ENCODE peak calls at places on chromosomes 3 and 15, in four cellular contexts. U is foreskin keratinocyte, D is IMR-90, N is tibial artery. K is an unnamed sample.

GRCh38 chr15:90449206-90449735 is 61.2 kb downstream of the IQGAP1 start:
- DNase-seq in U (no peak), D (peak), N (no peak), K (no peak)

GRCh38 chr3:39372831-39373230 is 10.3 kb upstream of the SLC25A38 start:
- DNase-seq in U (peak), D (peak), N (no peak), K (no peak)

GRCh38 chr15:62899090-62899493 is 143.5 kb upstream of the TPM1 start:
- DNase-seq in U (no peak), D (no peak), N (no peak), K (no peak)

GRCh38 chr15:98025237-98025636 is 64.7 kb downstream of the ARRDC4 start:
- DNase-seq in U (peak), D (peak), N (no peak), K (no peak)

GRCh38 chr15:98794211-98794610 is 145.9 kb downstream of the IGF1R start:
- DNase-seq in U (no peak), D (no peak), N (no peak), K (no peak)

GRCh38 chr3:149449100-149449654 is 25.3 kb upstream of the TM4SF4 start:
- DNase-seq in U (no peak), D (no peak), N (no peak), K (no peak)

GRCh38 chr3:151037746-151038145 is 47.7 kb upstream of the MED12L start:
- DNase-seq in U (peak), D (peak), N (no peak), K (no peak)

GRCh38 chr3:116148881-116149530 is 296.3 kb downstream of the LSAMP start:
- DNase-seq in U (no peak), D (peak), N (no peak), K (no peak)

GRCh38 chr15:28006116-28006911 is 92.8 kb downstream of the OCA2 start:
- DNase-seq in U (peak), D (no peak), N (no peak), K (no peak)

GRCh38 chr3:117706037-117706436 is 996.5 kb downstream of the TUSC7 start:
- DNase-seq in U (peak), D (peak), N (no peak), K (no peak)

GRCh38 chr3:27521179-27521871 is 37.1 kb upstream of the SLC4A7 start:
- DNase-seq in U (peak), D (peak), N (peak), K (no peak)

GRCh38 chr15:40204100-40204499 is 34.8 kb upstream of the PAK6 start:
- DNase-seq in U (no peak), D (no peak), N (no peak), K (no peak)

GRCh38 chr3:44439499-44440295 is 37.8 kb downstream of the ZNF445 start:
- DNase-seq in U (no peak), D (peak), N (peak), K (no peak)

GRCh38 chr3:107064445-107065060 is 312.7 kb upstream of the CCDC54 start:
- DNase-seq in U (peak), D (peak), N (peak), K (peak)

GRCh38 chr3:109005443-109005842 is 51.8 kb upstream of the GUCA1C start:
- DNase-seq in U (no peak), D (no peak), N (no peak), K (no peak)

GRCh38 chr3:184332370-184333090 is 4.9 kb upstream of the FAM131A start:
- DNase-seq in U (peak), D (peak), N (no peak), K (no peak)

GRCh38 chr3:168870892-168871291 is 775.2 kb upstream of the GOLIM4 start:
- DNase-seq in U (no peak), D (no peak), N (no peak), K (no peak)

GRCh38 chr3:143821862-143822261 is 26.4 kb downstream of the SLC9A9 start:
- DNase-seq in U (no peak), D (no peak), N (no peak), K (no peak)

GRCh38 chr3:36591959-36592358 is 172.4 kb downstream of the DCLK3 start:
- DNase-seq in U (peak), D (peak), N (no peak), K (no peak)

GRCh38 chr15:61256231-61256630 is 27.1 kb upstream of the RORA start:
- DNase-seq in U (no peak), D (no peak), N (no peak), K (no peak)

GRCh38 chr3:149969110-149969944 is 1.4 kb downstream of the PFN2 start:
- DNase-seq in U (peak), D (peak), N (peak), K (peak)

GRCh38 chr3:140117111-140117526 is 182.1 kb downstream of the CLSTN2 start:
- DNase-seq in U (no peak), D (no peak), N (no peak), K (no peak)

GRCh38 chr3:30680789-30681188 is 74.4 kb downstream of the TGFBR2 start:
- DNase-seq in U (no peak), D (no peak), N (no peak), K (no peak)

GRCh38 chr3:120418866-120419490 is 31.8 kb downstream of the FSTL1 start:
- DNase-seq in U (peak), D (no peak), N (no peak), K (peak)

GRCh38 chr3:173199568-173199967 is 58.5 kb upstream of the SPATA16 start:
- DNase-seq in U (no peak), D (no peak), N (no peak), K (no peak)

GRCh38 chr3:123688241-123688747 is 103.4 kb upstream of the HACD2 start:
- DNase-seq in U (peak), D (peak), N (peak), K (no peak)

GRCh38 chr3:102443021-102443420 is 8.2 kb downstream of the ZPLD1 start:
- DNase-seq in U (no peak), D (peak), N (no peak), K (no peak)

GRCh38 chr3:192082733-192083660 is 622.0 kb downstream of the PYDC2 start:
- DNase-seq in U (peak), D (no peak), N (no peak), K (peak)

GRCh38 chr3:100776736-100777135 is 67.4 kb downstream of the TFG start:
- DNase-seq in U (no peak), D (peak), N (no peak), K (peak)

GRCh38 chr3:71446260-71446659 is 137.3 kb downstream of the FOXP1 start:
- DNase-seq in U (no peak), D (no peak), N (no peak), K (no peak)

GRCh38 chr3:127819086-127819485 is 3.2 kb downstream of the MGLL start:
- DNase-seq in U (no peak), D (no peak), N (no peak), K (no peak)

GRCh38 chr3:127822166-127822835 is at the start of gene MGLL:
- DNase-seq in U (peak), D (peak), N (peak), K (peak)

GRCh38 chr3:127820871-127821853 is 1.2 kb downstream of the MGLL start:
- DNase-seq in U (peak), D (peak), N (peak), K (no peak)

GRCh38 chr3:127819656-127820055 is 2.7 kb downstream of the MGLL start:
- DNase-seq in U (no peak), D (no peak), N (no peak), K (no peak)

GRCh38 chr3:127820221-127820870 is 2.0 kb downstream of the MGLL start:
- DNase-seq in U (peak), D (peak), N (peak), K (peak)
- H3K27ac ChIP-seq in U (peak), D (peak), N (peak), K (no peak)

GRCh38 chr3:197737749-197738462 is 1.2 kb upstream of the RUBCN start:
- DNase-seq in U (no peak), D (no peak), N (no peak), K (no peak)

GRCh38 chr3:197736491-197737318 is at the start of gene RUBCN:
- DNase-seq in U (peak), D (peak), N (peak), K (peak)

GRCh38 chr3:197736010-197736490 is 654 bp downstream of the RUBCN start:
- DNase-seq in U (peak), D (no peak), N (no peak), K (peak)

GRCh38 chr3:197734667-197735318 is 1.9 kb downstream of the RUBCN start:
- DNase-seq in U (no peak), D (no peak), N (no peak), K (no peak)

DNA sequence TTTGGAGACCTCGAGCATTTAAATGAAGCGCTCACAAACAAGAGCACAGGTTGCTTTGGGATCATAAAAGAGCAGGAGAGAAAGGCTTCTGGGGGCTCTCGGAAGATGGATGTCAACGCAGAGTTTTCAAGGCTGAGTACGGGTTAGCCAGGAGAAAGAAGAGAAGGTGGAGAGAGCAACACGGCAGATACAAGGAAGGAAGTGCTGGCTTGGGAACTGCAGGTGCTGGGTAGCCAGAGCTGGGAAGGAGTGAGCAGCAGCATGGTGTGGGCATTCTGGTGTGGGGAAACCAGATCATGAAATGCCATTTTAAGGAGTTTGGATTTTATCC is 580 bp upstream of the RUBCN start:
- DNase-seq in U (no peak), D (no peak), N (no peak), K (no peak)
- H3K27ac ChIP-seq in U (peak), D (peak), N (peak), K (peak)

DNA sequence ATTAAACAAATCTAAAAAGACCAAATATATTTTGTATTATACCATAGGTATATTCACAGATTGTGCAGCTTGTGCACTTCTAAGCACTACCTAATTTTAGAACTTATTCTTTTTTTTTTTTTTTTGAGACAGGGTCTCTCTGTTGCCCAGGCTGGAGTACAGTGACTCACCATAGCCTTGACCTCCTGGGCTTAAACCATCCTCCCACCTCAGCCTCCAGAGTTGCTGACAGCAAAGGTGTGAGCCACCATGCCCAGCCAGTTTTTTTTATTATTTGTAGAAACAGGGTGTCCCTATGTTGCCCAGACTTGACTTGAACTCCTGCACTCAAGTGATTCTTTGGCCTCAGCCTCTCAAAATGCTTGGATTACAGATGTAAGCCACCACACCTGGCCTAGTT is 11.9 kb upstream of the TKT start:
- DNase-seq in U (peak), D (no peak), N (no peak), K (no peak)
- H3K27ac ChIP-seq in U (no peak), D (no peak), N (peak), K (no peak)

GRCh38 chr3:24017305-24017704 is 72.2 kb downstream of the NR1D2 start:
- DNase-seq in U (no peak), D (no peak), N (no peak), K (no peak)

GRCh38 chr3:24018784-24019570 is 73.9 kb downstream of the NR1D2 start:
- DNase-seq in U (peak), D (no peak), N (no peak), K (no peak)

GRCh38 chr3:24020036-24020691 is 75.1 kb downstream of the NR1D2 start:
- DNase-seq in U (no peak), D (no peak), N (no peak), K (no peak)

GRCh38 chr3:24023249-24023648 is 78.2 kb downstream of the NR1D2 start:
- DNase-seq in U (no peak), D (no peak), N (no peak), K (no peak)

DNA sequence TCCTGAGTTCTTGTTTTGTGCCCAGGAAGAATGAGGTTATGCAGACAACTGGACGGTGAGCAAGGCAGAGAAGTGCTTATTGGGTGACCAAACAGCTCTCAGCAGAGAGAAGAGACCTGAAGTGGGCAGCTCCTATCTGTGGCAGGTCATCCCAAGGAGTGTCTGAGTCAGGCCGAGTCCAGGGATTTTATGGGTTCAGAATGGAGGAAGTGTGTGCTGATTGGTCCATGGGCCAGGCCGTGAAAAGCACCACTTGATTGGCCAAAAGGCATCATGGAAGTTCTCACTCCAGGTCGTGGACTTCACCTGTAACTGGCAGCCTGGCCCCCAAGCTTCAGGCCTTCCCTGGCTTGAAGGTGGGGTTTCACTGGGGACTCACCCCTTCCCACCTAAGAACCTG is 74.5 kb downstream of the NR1D2 start:
- DNase-seq in U (no peak), D (no peak), N (no peak), K (no peak)
- H3K27ac ChIP-seq in U (no peak), D (no peak), N (no peak), K (no peak)

DNA sequence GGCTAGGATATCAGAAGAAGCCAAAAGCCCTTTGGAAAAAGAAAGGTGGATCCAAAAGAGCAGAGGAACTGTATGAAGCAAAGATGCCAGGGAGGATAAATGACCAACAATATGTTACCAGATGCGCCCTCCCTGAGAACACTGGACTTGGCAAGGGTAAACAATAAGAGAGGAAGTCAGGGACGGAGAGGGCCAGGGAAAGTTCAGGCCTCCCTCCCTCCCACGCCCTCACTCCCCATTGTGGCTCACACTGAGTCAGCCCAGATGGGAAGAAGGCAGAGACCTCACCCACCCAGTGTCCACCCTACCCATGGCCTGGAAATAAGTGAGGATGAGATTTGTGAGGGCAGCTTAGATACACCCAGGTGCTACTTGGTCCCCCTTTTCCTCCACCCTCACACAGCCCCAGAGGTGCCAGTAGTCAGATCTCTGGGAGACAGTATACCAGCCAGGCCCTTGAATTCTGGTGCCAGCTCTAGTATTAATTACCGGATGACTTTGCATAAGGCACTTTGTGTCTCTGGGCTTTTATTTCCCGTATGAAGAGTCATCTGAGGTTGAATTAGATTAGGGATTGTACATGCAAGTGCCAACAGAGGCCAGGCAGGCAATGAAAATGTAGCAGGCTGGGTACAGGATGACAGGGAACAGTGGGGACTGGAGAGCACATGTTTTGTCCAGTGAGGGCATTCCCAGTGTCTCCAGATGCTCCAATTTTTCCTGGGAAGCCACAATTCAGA is 35.1 kb upstream of the FRMD4B start:
- DNase-seq in U (no peak), D (no peak), N (peak), K (no peak)
- H3K27ac ChIP-seq in U (no peak), D (no peak), N (no peak), K (no peak)

DNA sequence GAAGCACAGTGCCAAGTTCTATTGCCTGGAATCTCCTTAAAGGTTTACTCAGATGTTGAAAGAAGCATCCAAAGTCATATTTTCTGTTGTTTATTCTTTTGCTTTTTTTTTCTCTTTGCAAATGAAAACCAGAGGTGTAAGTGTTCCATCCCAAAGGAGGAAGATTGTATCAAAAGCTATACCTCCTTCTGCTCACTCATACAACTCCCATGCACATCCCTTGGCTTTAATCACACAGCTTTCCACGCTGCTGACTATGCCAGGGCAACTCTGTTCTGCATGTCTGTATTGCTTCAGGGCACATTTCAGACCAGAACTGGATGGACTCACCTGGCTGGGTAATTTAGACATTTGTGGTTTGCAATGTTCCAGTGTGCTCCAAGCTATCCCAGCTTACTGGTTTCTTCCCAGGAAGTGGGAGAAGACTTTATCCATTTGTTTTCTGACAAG is 399.6 kb upstream of the TBL1XR1 start:
- DNase-seq in U (peak), D (no peak), N (no peak), K (no peak)
- H3K27ac ChIP-seq in U (peak), D (peak), N (peak), K (no peak)

DNA sequence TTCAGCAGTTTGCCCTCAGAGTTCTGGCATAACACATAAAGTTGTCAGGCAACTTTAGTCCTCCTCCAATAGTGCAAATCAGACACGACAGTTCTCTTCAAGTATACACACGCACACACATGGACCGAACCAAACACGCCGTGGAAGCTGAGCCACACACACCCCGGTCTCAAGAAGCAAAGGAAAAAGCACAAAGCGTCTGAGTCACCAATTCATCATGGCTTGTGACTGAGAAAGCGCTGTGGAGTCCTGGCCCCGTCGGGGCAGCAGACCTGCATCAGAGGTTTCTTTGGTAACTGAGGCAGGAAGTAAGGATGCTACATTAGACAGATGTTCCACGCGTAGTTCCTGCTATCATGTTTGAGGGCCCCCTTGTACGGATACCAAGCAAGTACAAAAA is 85.7 kb downstream of the VGLL4 start:
- DNase-seq in U (peak), D (peak), N (no peak), K (no peak)
- H3K27ac ChIP-seq in U (no peak), D (peak), N (peak), K (no peak)

GRCh38 chr3:185796431-185797107 is 28.3 kb downstream of the IGF2BP2 start:
- DNase-seq in U (peak), D (peak), N (no peak), K (no peak)
- H3K27ac ChIP-seq in U (peak), D (no peak), N (no peak), K (no peak)

GRCh38 chr3:137692803-137693431 is 71.2 kb upstream of the SOX14 start:
- DNase-seq in U (no peak), D (no peak), N (no peak), K (peak)
- H3K27ac ChIP-seq in U (no peak), D (no peak), N (no peak), K (no peak)

GRCh38 chr15:68082735-68083134 is 28.6 kb downstream of the PIAS1 start:
- DNase-seq in U (no peak), D (no peak), N (no peak), K (no peak)
- H3K27ac ChIP-seq in U (no peak), D (no peak), N (no peak), K (no peak)